ENCODE peak calls at places on chromosomes 5 and 9, in five cellular contexts. One of them, this sample, is unnamed.

GRCh38 chr9:90770339-90770738 is 31.3 kb upstream of the SYK start:
- DNase-seq in NCI-H2029 treated with DMSO at 0.1 percent for 48 hours: no peak
- DNase-seq in HuH-7: no peak
- DNase-seq in activated T-helper 1 cell treated with Interleukin-2 at 50 U/mL for 16 hours: no peak
- DNase-seq in MM.1S: no peak
- DNase-seq in this sample: no peak

GRCh38 chr5:57176350-57176857 is 2.5 kb downstream of the GPBP1 start:
- DNase-seq in HuH-7: no peak
- DNase-seq in NCI-H2029 treated with DMSO at 0.1 percent for 48 hours: no peak
- DNase-seq in activated T-helper 1 cell treated with Interleukin-2 at 50 U/mL for 16 hours: no peak
- DNase-seq in MM.1S: peak
- DNase-seq in this sample: no peak

GRCh38 chr9:136044207-136044970 is 50.7 kb downstream of the NACC2 start:
- DNase-seq in NCI-H2029 treated with DMSO at 0.1 percent for 48 hours: no peak
- DNase-seq in activated T-helper 1 cell treated with Interleukin-2 at 50 U/mL for 16 hours: no peak
- DNase-seq in MM.1S: no peak
- DNase-seq in HuH-7: no peak
- DNase-seq in this sample: no peak

GRCh38 chr9:71931166-71931565 is 19.7 kb downstream of the C9orf85 start:
- DNase-seq in NCI-H2029 treated with DMSO at 0.1 percent for 48 hours: no peak
- DNase-seq in HuH-7: no peak
- DNase-seq in MM.1S: no peak
- DNase-seq in activated T-helper 1 cell treated with Interleukin-2 at 50 U/mL for 16 hours: no peak
- DNase-seq in this sample: no peak

GRCh38 chr5:82259172-82259800 is 18.9 kb downstream of the RPS23 start:
- DNase-seq in MM.1S: peak
- DNase-seq in HuH-7: no peak
- DNase-seq in NCI-H2029 treated with DMSO at 0.1 percent for 48 hours: no peak
- DNase-seq in activated T-helper 1 cell treated with Interleukin-2 at 50 U/mL for 16 hours: no peak
- DNase-seq in this sample: no peak

GRCh38 chr5:50963647-50964584 is 297.5 kb downstream of the PARP8 start:
- DNase-seq in MM.1S: no peak
- DNase-seq in NCI-H2029 treated with DMSO at 0.1 percent for 48 hours: no peak
- DNase-seq in HuH-7: no peak
- DNase-seq in activated T-helper 1 cell treated with Interleukin-2 at 50 U/mL for 16 hours: no peak
- DNase-seq in this sample: peak

GRCh38 chr9:136796238-136796774 is at the start of gene CCDC183:
- DNase-seq in NCI-H2029 treated with DMSO at 0.1 percent for 48 hours: no peak
- DNase-seq in MM.1S: no peak
- DNase-seq in activated T-helper 1 cell treated with Interleukin-2 at 50 U/mL for 16 hours: no peak
- DNase-seq in HuH-7: no peak
- DNase-seq in this sample: no peak

GRCh38 chr9:85258823-85259370 is 482.9 kb downstream of the AGTPBP1 start:
- DNase-seq in MM.1S: peak
- DNase-seq in NCI-H2029 treated with DMSO at 0.1 percent for 48 hours: peak
- DNase-seq in activated T-helper 1 cell treated with Interleukin-2 at 50 U/mL for 16 hours: no peak
- DNase-seq in HuH-7: peak
- DNase-seq in this sample: peak

GRCh38 chr9:73577867-73578266 is 426.2 kb downstream of the ANXA1 start:
- DNase-seq in HuH-7: no peak
- DNase-seq in NCI-H2029 treated with DMSO at 0.1 percent for 48 hours: peak
- DNase-seq in activated T-helper 1 cell treated with Interleukin-2 at 50 U/mL for 16 hours: no peak
- DNase-seq in MM.1S: no peak
- DNase-seq in this sample: no peak

GRCh38 chr5:149846021-149846420 is 98.6 kb downstream of the PDE6A start:
- DNase-seq in NCI-H2029 treated with DMSO at 0.1 percent for 48 hours: no peak
- DNase-seq in HuH-7: no peak
- DNase-seq in activated T-helper 1 cell treated with Interleukin-2 at 50 U/mL for 16 hours: no peak
- DNase-seq in MM.1S: no peak
- DNase-seq in this sample: no peak

GRCh38 chr5:117568622-117569021 is 994.0 kb upstream of the SEMA6A start:
- DNase-seq in MM.1S: peak
- DNase-seq in activated T-helper 1 cell treated with Interleukin-2 at 50 U/mL for 16 hours: no peak
- DNase-seq in NCI-H2029 treated with DMSO at 0.1 percent for 48 hours: no peak
- DNase-seq in HuH-7: no peak
- DNase-seq in this sample: no peak

GRCh38 chr5:95861221-95861857 is 38.8 kb upstream of the GLRX start:
- DNase-seq in HuH-7: peak
- DNase-seq in activated T-helper 1 cell treated with Interleukin-2 at 50 U/mL for 16 hours: no peak
- DNase-seq in MM.1S: no peak
- DNase-seq in NCI-H2029 treated with DMSO at 0.1 percent for 48 hours: peak
- DNase-seq in this sample: peak

GRCh38 chr5:76790632-76791290 is 28.1 kb upstream of the F2RL1 start:
- DNase-seq in MM.1S: no peak
- DNase-seq in HuH-7: no peak
- DNase-seq in NCI-H2029 treated with DMSO at 0.1 percent for 48 hours: no peak
- DNase-seq in activated T-helper 1 cell treated with Interleukin-2 at 50 U/mL for 16 hours: peak
- DNase-seq in this sample: no peak

GRCh38 chr9:98083059-98083458 is 26.5 kb downstream of the NANS start:
- DNase-seq in activated T-helper 1 cell treated with Interleukin-2 at 50 U/mL for 16 hours: no peak
- DNase-seq in MM.1S: no peak
- DNase-seq in NCI-H2029 treated with DMSO at 0.1 percent for 48 hours: no peak
- DNase-seq in HuH-7: no peak
- DNase-seq in this sample: no peak

GRCh38 chr5:104186100-104186499 is 623.5 kb upstream of the NUDT12 start:
- DNase-seq in activated T-helper 1 cell treated with Interleukin-2 at 50 U/mL for 16 hours: no peak
- DNase-seq in NCI-H2029 treated with DMSO at 0.1 percent for 48 hours: no peak
- DNase-seq in HuH-7: no peak
- DNase-seq in MM.1S: peak
- DNase-seq in this sample: no peak

GRCh38 chr9:72871685-72872084 is 81.2 kb downstream of the ALDH1A1 start:
- DNase-seq in MM.1S: peak
- DNase-seq in NCI-H2029 treated with DMSO at 0.1 percent for 48 hours: peak
- DNase-seq in HuH-7: no peak
- DNase-seq in activated T-helper 1 cell treated with Interleukin-2 at 50 U/mL for 16 hours: no peak
- DNase-seq in this sample: no peak

GRCh38 chr9:98080780-98081179 is 24.2 kb downstream of the NANS start:
- DNase-seq in activated T-helper 1 cell treated with Interleukin-2 at 50 U/mL for 16 hours: no peak
- DNase-seq in MM.1S: no peak
- DNase-seq in HuH-7: no peak
- DNase-seq in NCI-H2029 treated with DMSO at 0.1 percent for 48 hours: no peak
- DNase-seq in this sample: no peak

GRCh38 chr9:4865685-4866084 is 72.9 kb downstream of the RCL1 start:
- DNase-seq in NCI-H2029 treated with DMSO at 0.1 percent for 48 hours: no peak
- DNase-seq in HuH-7: no peak
- DNase-seq in MM.1S: no peak
- DNase-seq in activated T-helper 1 cell treated with Interleukin-2 at 50 U/mL for 16 hours: no peak
- DNase-seq in this sample: no peak

GRCh38 chr5:74762599-74762998 is 4.3 kb downstream of the GFM2 start:
- DNase-seq in activated T-helper 1 cell treated with Interleukin-2 at 50 U/mL for 16 hours: no peak
- DNase-seq in MM.1S: no peak
- DNase-seq in HuH-7: no peak
- DNase-seq in NCI-H2029 treated with DMSO at 0.1 percent for 48 hours: no peak
- DNase-seq in this sample: no peak

GRCh38 chr9:87446527-87446926 is 51.1 kb upstream of the DAPK1 start:
- DNase-seq in NCI-H2029 treated with DMSO at 0.1 percent for 48 hours: no peak
- DNase-seq in MM.1S: no peak
- DNase-seq in activated T-helper 1 cell treated with Interleukin-2 at 50 U/mL for 16 hours: no peak
- DNase-seq in HuH-7: no peak
- DNase-seq in this sample: no peak

GRCh38 chr9:995776-996175 is 19.3 kb downstream of the DMRT3 start:
- DNase-seq in MM.1S: no peak
- DNase-seq in activated T-helper 1 cell treated with Interleukin-2 at 50 U/mL for 16 hours: no peak
- DNase-seq in HuH-7: no peak
- DNase-seq in NCI-H2029 treated with DMSO at 0.1 percent for 48 hours: peak
- DNase-seq in this sample: no peak

GRCh38 chr9:137411260-137411659 is 11.7 kb downstream of the EXD3 start:
- DNase-seq in activated T-helper 1 cell treated with Interleukin-2 at 50 U/mL for 16 hours: no peak
- DNase-seq in MM.1S: no peak
- DNase-seq in NCI-H2029 treated with DMSO at 0.1 percent for 48 hours: no peak
- DNase-seq in HuH-7: no peak
- DNase-seq in this sample: no peak

GRCh38 chr5:40409600-40409999 is 270.1 kb upstream of the PTGER4 start:
- DNase-seq in MM.1S: no peak
- DNase-seq in NCI-H2029 treated with DMSO at 0.1 percent for 48 hours: no peak
- DNase-seq in HuH-7: no peak
- DNase-seq in activated T-helper 1 cell treated with Interleukin-2 at 50 U/mL for 16 hours: no peak
- DNase-seq in this sample: no peak

GRCh38 chr5:10198021-10198420 is 51.7 kb downstream of the ATPSCKMT start:
- DNase-seq in activated T-helper 1 cell treated with Interleukin-2 at 50 U/mL for 16 hours: no peak
- DNase-seq in NCI-H2029 treated with DMSO at 0.1 percent for 48 hours: no peak
- DNase-seq in MM.1S: no peak
- DNase-seq in HuH-7: no peak
- DNase-seq in this sample: no peak

GRCh38 chr5:68924490-68925145 is 169.2 kb upstream of the SLC30A5 start:
- DNase-seq in HuH-7: peak
- DNase-seq in NCI-H2029 treated with DMSO at 0.1 percent for 48 hours: no peak
- DNase-seq in activated T-helper 1 cell treated with Interleukin-2 at 50 U/mL for 16 hours: no peak
- DNase-seq in MM.1S: no peak
- DNase-seq in this sample: no peak

GRCh38 chr5:72355706-72356299 is 35.6 kb downstream of the PTCD2 start:
- DNase-seq in HuH-7: peak
- DNase-seq in activated T-helper 1 cell treated with Interleukin-2 at 50 U/mL for 16 hours: no peak
- DNase-seq in NCI-H2029 treated with DMSO at 0.1 percent for 48 hours: no peak
- DNase-seq in MM.1S: no peak
- DNase-seq in this sample: no peak

GRCh38 chr5:177325868-177326381 is 14.2 kb upstream of the MXD3 start:
- DNase-seq in HuH-7: no peak
- DNase-seq in activated T-helper 1 cell treated with Interleukin-2 at 50 U/mL for 16 hours: no peak
- DNase-seq in NCI-H2029 treated with DMSO at 0.1 percent for 48 hours: no peak
- DNase-seq in MM.1S: no peak
- DNase-seq in this sample: no peak

GRCh38 chr9:116156621-116157314 is 3.2 kb downstream of the PAPPA start:
- DNase-seq in MM.1S: no peak
- DNase-seq in HuH-7: no peak
- DNase-seq in activated T-helper 1 cell treated with Interleukin-2 at 50 U/mL for 16 hours: no peak
- DNase-seq in NCI-H2029 treated with DMSO at 0.1 percent for 48 hours: peak
- DNase-seq in this sample: peak

GRCh38 chr5:2919310-2920018 is 168.0 kb upstream of the IRX2 start:
- DNase-seq in HuH-7: no peak
- DNase-seq in activated T-helper 1 cell treated with Interleukin-2 at 50 U/mL for 16 hours: no peak
- DNase-seq in NCI-H2029 treated with DMSO at 0.1 percent for 48 hours: no peak
- DNase-seq in MM.1S: no peak
- DNase-seq in this sample: no peak

GRCh38 chr9:70940605-70941004 is 180.8 kb downstream of the TRPM3 start:
- DNase-seq in NCI-H2029 treated with DMSO at 0.1 percent for 48 hours: no peak
- DNase-seq in activated T-helper 1 cell treated with Interleukin-2 at 50 U/mL for 16 hours: no peak
- DNase-seq in MM.1S: no peak
- DNase-seq in HuH-7: no peak
- DNase-seq in this sample: no peak

GRCh38 chr9:134025606-134026541 is 593 bp downstream of the BRD3OS start:
- DNase-seq in NCI-H2029 treated with DMSO at 0.1 percent for 48 hours: no peak
- DNase-seq in activated T-helper 1 cell treated with Interleukin-2 at 50 U/mL for 16 hours: peak
- DNase-seq in HuH-7: peak
- DNase-seq in MM.1S: peak
- DNase-seq in this sample: peak

GRCh38 chr9:93654351-93654961 is 78.1 kb downstream of the PHF2 start:
- DNase-seq in HuH-7: no peak
- DNase-seq in activated T-helper 1 cell treated with Interleukin-2 at 50 U/mL for 16 hours: no peak
- DNase-seq in MM.1S: no peak
- DNase-seq in NCI-H2029 treated with DMSO at 0.1 percent for 48 hours: no peak
- DNase-seq in this sample: no peak

GRCh38 chr5:157761690-157762611 is 18.4 kb downstream of the LSM11 start:
- DNase-seq in MM.1S: peak
- DNase-seq in activated T-helper 1 cell treated with Interleukin-2 at 50 U/mL for 16 hours: no peak
- DNase-seq in NCI-H2029 treated with DMSO at 0.1 percent for 48 hours: peak
- DNase-seq in HuH-7: peak
- DNase-seq in this sample: peak

GRCh38 chr5:39178171-39178570 is 41.2 kb downstream of the FYB1 start:
- DNase-seq in activated T-helper 1 cell treated with Interleukin-2 at 50 U/mL for 16 hours: no peak
- DNase-seq in NCI-H2029 treated with DMSO at 0.1 percent for 48 hours: no peak
- DNase-seq in MM.1S: no peak
- DNase-seq in HuH-7: no peak
- DNase-seq in this sample: no peak

This sample was measured in DMS79.